ENCODE peak calls at places on chromosomes 16 and 17, in seven cellular contexts. S, U, T, O, G, H and I are unnamed samples.

GRCh38 chr17:78538033-78538776 is 39.0 kb downstream of the DNAH17 start:
- DNase-seq in S (no peak), U (no peak), T (peak), O (peak), G (no peak), H (no peak), I (no peak)

GRCh38 chr17:74547736-74548135 is 1.8 kb upstream of the CD300C start:
- DNase-seq in S (no peak), U (no peak), T (no peak), O (no peak), G (no peak), H (no peak), I (peak)

GRCh38 chr17:43722921-43723665 is 35.5 kb downstream of the SOST start:
- DNase-seq in S (no peak), U (no peak), T (no peak), O (no peak), G (no peak), H (no peak), I (no peak)

GRCh38 chr16:10923146-10923649 is 19.1 kb downstream of the DEXI start:
- DNase-seq in S (no peak), U (no peak), T (no peak), O (no peak), G (no peak), H (no peak), I (no peak)

GRCh38 chr17:1047177-1047885 is 50.4 kb downstream of the TIMM22 start:
- DNase-seq in S (no peak), U (no peak), T (peak), O (peak), G (no peak), H (no peak), I (no peak)

GRCh38 chr17:42010898-42011516 is 6.2 kb downstream of the DNAJC7 start:
- DNase-seq in S (no peak), U (no peak), T (no peak), O (no peak), G (no peak), H (peak), I (no peak)

GRCh38 chr17:20315821-20316220 is 151.5 kb downstream of the LGALS9B start:
- DNase-seq in S (no peak), U (no peak), T (no peak), O (no peak), G (no peak), H (no peak), I (peak)

GRCh38 chr17:18093616-18094408 is 6.1 kb downstream of the DRG2 start:
- DNase-seq in S (no peak), U (no peak), T (no peak), O (no peak), G (peak), H (peak), I (peak)

GRCh38 chr16:901715-902601 is 68.8 kb downstream of the LMF1 start:
- DNase-seq in S (no peak), U (no peak), T (no peak), O (no peak), G (no peak), H (no peak), I (no peak)

GRCh38 chr16:73202176-73202729 is 154.3 kb upstream of the ZFHX3 start:
- DNase-seq in S (no peak), U (no peak), T (no peak), O (no peak), G (no peak), H (no peak), I (no peak)

GRCh38 chr17:68385490-68386215 is 71.6 kb downstream of the WIPI1 start:
- DNase-seq in S (no peak), U (no peak), T (no peak), O (peak), G (no peak), H (no peak), I (no peak)

GRCh38 chr17:35214631-35215273 is 20.6 kb upstream of the SLC35G3 start:
- DNase-seq in S (no peak), U (no peak), T (no peak), O (no peak), G (no peak), H (no peak), I (no peak)

GRCh38 chr17:27783440-27783839 is 16.9 kb downstream of the NOS2 start:
- DNase-seq in S (no peak), U (no peak), T (no peak), O (no peak), G (no peak), H (no peak), I (no peak)

GRCh38 chr17:38322156-38322779 is 21.5 kb downstream of the GPR179 start:
- DNase-seq in S (peak), U (peak), T (peak), O (peak), G (peak), H (peak), I (peak)

GRCh38 chr17:82400830-82401229 is 17.3 kb upstream of the HEXD start:
- DNase-seq in S (no peak), U (peak), T (peak), O (no peak), G (no peak), H (no peak), I (no peak)

GRCh38 chr17:44310612-44311376 is 2.4 kb downstream of the RUNDC3A start:
- DNase-seq in S (no peak), U (no peak), T (no peak), O (no peak), G (no peak), H (no peak), I (no peak)

GRCh38 chr16:1945559-1946391 is 2.8 kb upstream of the MSRB1 start:
- DNase-seq in S (no peak), U (no peak), T (no peak), O (no peak), G (no peak), H (no peak), I (no peak)

GRCh38 chr17:28549274-28550132 is 2.9 kb downstream of the UNC119 start:
- DNase-seq in S (no peak), U (no peak), T (no peak), O (no peak), G (no peak), H (no peak), I (no peak)

GRCh38 chr16:86033971-86034370 is 135.0 kb downstream of the IRF8 start:
- DNase-seq in S (no peak), U (no peak), T (peak), O (no peak), G (no peak), H (no peak), I (no peak)

GRCh38 chr17:31411707-31412285 is 20.3 kb downstream of the RAB11FIP4 start:
- DNase-seq in S (no peak), U (no peak), T (no peak), O (peak), G (no peak), H (no peak), I (no peak)

GRCh38 chr16:57638381-57638780 is 10.0 kb downstream of the ADGRG1 start:
- DNase-seq in S (no peak), U (no peak), T (no peak), O (no peak), G (no peak), H (no peak), I (no peak)

GRCh38 chr16:4089251-4089810 is 26.9 kb downstream of the ADCY9 start:
- DNase-seq in S (no peak), U (no peak), T (no peak), O (no peak), G (no peak), H (no peak), I (no peak)
- H3K4me3 ChIP-seq in S (no peak), U (no peak), T (no peak), O (no peak), G (no peak), H (no peak), I (no peak)

GRCh38 chr17:73360961-73361761 is 49.4 kb upstream of the CDC42EP4 start:
- DNase-seq in S (no peak), U (no peak), T (no peak), O (no peak), G (no peak), H (no peak), I (no peak)
- H3K27ac ChIP-seq in S (no peak), U (no peak), T (no peak), O (no peak), G (no peak), H (peak), I (no peak)

GRCh38 chr16:81095653-81095952 is 592 bp downstream of the GCSH start:
- DNase-seq in S (no peak), U (no peak), T (no peak), O (no peak), G (no peak), H (no peak), I (no peak)
- H3K4me3 ChIP-seq in S (peak), U (peak), T (peak), O (peak), G (peak), H (peak), I (peak)

DNA sequence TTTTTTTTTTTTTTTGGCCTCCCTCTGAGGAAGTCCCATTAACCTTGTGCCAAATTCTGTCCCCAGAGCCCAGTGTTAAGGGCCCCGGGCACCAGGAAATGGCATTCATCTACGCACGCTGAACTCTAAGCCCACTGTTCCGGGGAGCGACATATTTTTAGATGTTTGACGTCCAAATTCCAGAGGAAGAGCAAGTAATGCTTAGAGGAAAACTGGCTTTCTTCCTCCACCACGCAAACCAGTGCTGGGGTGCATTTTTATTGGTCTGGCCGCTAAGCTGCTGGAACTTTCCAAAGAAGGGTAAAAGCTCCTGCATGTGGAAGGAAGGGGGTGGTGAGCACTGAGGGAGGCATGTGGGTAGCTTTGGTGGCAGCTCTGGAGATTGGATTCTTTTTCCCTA is 8.3 kb downstream of the WFDC1 start:
- DNase-seq in S (no peak), U (no peak), T (no peak), O (peak), G (no peak), H (no peak), I (no peak)
- H3K27ac ChIP-seq in S (peak), U (no peak), T (peak), O (peak), G (no peak), H (no peak), I (no peak)

GRCh38 chr16:64131423-64131822 is 990.4 kb downstream of the CDH11 start:
- DNase-seq in S (no peak), U (no peak), T (no peak), O (no peak), G (no peak), H (no peak), I (no peak)
- H3K4me3 ChIP-seq in S (no peak), U (no peak), T (no peak), O (no peak), G (no peak), H (no peak), I (no peak)

DNA sequence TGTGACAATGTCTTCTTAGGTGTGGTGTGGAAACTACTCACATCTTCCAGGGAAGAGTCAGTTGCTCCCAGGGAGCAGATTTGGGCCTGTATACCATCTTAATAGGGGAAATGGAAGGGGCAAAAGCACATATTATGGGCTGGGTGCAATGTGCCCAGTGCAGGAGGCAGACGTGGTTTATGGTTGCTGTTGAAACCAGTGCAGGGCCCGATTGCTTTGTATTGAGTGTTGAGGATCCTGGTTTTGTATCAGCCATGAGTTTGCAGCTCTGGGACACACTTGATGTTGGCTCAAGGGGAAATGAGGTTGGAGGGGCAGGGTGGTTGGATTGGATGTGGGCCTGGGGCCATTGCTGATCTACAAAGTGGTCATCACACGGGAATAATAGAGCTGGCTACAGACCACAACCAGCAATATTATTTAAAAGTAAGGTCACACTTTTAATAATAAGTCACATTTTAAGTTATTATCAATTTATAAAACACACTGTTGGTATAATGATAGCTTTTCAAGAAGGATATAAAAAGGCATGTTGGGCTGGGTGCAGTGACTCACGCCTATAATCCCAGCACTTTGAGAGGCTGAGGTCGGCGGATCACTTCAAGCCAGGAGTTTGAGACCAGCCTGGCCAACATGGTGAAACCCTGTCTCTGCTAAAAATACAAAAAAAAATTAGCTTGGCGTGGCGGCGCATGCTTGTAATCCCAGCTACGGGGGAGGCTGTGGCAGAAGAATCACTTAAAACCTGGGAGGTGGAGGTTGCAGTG is 302.4 kb downstream of the SEC14L1 start:
- DNase-seq in S (no peak), U (no peak), T (no peak), O (no peak), G (no peak), H (no peak), I (no peak)
- H3K27ac ChIP-seq in S (peak), U (peak), T (peak), O (peak), G (no peak), H (no peak), I (no peak)

GRCh38 chr17:2977157-2977556 is 86.2 kb downstream of the OR1D5 start:
- DNase-seq in S (no peak), U (no peak), T (no peak), O (no peak), G (no peak), H (no peak), I (no peak)

GRCh38 chr17:2971851-2972250 is 91.6 kb downstream of the OR1D5 start:
- DNase-seq in S (no peak), U (no peak), T (no peak), O (no peak), G (no peak), H (no peak), I (no peak)

GRCh38 chr17:2974347-2974746 is 89.1 kb downstream of the OR1D5 start:
- DNase-seq in S (no peak), U (no peak), T (no peak), O (no peak), G (no peak), H (no peak), I (no peak)

GRCh38 chr17:2972749-2973148 is 90.7 kb downstream of the OR1D5 start:
- DNase-seq in S (no peak), U (no peak), T (no peak), O (no peak), G (no peak), H (no peak), I (no peak)

GRCh38 chr17:2975469-2975958 is 87.9 kb downstream of the OR1D5 start:
- DNase-seq in S (no peak), U (peak), T (peak), O (peak), G (peak), H (no peak), I (peak)
- H3K4me3 ChIP-seq in S (no peak), U (peak), T (peak), O (peak), G (peak), H (no peak), I (no peak)

GRCh38 chr16:27829975-27830374 is 233.5 kb downstream of the GSG1L start:
- DNase-seq in S (no peak), U (no peak), T (peak), O (peak), G (no peak), H (no peak), I (no peak)
- H3K27ac ChIP-seq in S (no peak), U (no peak), T (no peak), O (no peak), G (no peak), H (no peak), I (no peak)

DNA sequence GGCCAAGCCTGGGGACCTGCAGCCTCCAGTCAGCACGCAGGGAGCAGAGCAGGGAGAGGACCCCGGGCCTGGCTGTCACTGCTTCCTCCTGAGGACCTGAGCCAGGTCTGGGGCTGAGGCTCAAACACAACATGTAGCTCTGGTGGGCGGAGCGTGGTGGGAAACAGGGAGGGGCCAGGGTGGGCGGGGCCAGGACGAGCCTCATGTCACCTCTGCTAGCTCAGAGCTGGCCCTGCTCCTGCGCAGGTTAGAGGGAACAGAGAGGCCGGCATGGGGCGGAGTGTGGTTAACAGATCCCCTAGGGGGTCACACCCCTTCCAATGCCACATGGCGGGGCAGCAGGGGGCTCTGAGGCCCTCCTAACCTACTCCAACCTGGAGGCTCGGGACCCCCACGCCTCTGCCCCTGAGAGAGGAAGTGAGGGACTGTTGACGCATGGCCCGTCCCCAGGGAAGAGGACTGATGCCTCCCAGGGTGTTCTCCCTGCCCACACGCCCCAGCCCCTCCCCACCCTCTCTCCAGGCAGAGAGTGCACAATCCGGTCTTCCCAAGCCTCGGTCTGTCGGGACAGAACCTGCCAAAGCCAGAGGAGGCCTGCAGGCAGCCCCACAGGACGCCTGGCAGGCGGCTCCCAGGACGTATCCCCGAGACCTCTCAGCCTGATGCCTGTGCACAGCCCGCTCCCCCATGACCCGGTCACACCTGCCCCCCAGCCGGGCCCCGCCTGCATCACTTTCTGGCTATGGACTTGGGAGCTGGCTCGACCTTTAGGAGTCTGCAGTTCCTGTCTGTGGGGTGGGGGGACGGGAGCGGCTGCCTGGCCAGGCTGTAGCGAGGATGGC is 15.2 kb downstream of the PIEZO1 start:
- DNase-seq in S (no peak), U (no peak), T (peak), O (no peak), G (no peak), H (peak), I (peak)
- H3K4me3 ChIP-seq in S (no peak), U (peak), T (peak), O (no peak), G (peak), H (no peak), I (peak)

GRCh38 chr17:66335797-66336196 is 33.4 kb downstream of the PRKCA start:
- DNase-seq in S (no peak), U (no peak), T (no peak), O (no peak), G (no peak), H (no peak), I (no peak)

GRCh38 chr17:66330646-66331037 is 28.2 kb downstream of the PRKCA start:
- DNase-seq in S (no peak), U (no peak), T (no peak), O (no peak), G (no peak), H (no peak), I (no peak)

GRCh38 chr17:66326476-66327047 is 24.1 kb downstream of the PRKCA start:
- DNase-seq in S (no peak), U (no peak), T (no peak), O (no peak), G (no peak), H (no peak), I (no peak)

GRCh38 chr17:66331038-66331816 is 28.8 kb downstream of the PRKCA start:
- DNase-seq in S (no peak), U (no peak), T (no peak), O (no peak), G (no peak), H (no peak), I (no peak)
- H3K27ac ChIP-seq in S (no peak), U (no peak), T (peak), O (no peak), G (no peak), H (no peak), I (no peak)